ENCODE peak calls at places on chromosomes 16 and 17, in eight cellular contexts. O is mesenchymal stem cell, S is HCT116, Q is A673, V is neuronal stem cell, W is thoracic aorta, H is IMR-90, D is GM23248. N is an unnamed sample.

GRCh38 chr17:82416771-82417170 is 1.4 kb upstream of the HEXD start:
- DNase-seq in O (peak), S (no peak), Q (no peak), V (no peak), W (no peak), H (no peak), D (peak), N (no peak)

GRCh38 chr16:57260294-57260929 is 15.4 kb downstream of the ARL2BP start:
- DNase-seq in O (peak), S (no peak), Q (peak), V (peak), W (no peak), H (peak), D (peak), N (no peak)

GRCh38 chr16:6267682-6268081 is 1065.0 kb upstream of the RBFOX1 start:
- DNase-seq in O (no peak), S (no peak), Q (no peak), V (no peak), W (no peak), H (no peak), D (no peak), N (no peak)

GRCh38 chr16:88746511-88746910 is 38.5 kb downstream of the PIEZO1 start:
- DNase-seq in O (no peak), S (no peak), Q (peak), V (no peak), W (no peak), H (no peak), D (no peak), N (no peak)

GRCh38 chr17:32807577-32807976 is 69.3 kb downstream of the MYO1D start:
- DNase-seq in O (no peak), S (no peak), Q (no peak), V (no peak), W (no peak), H (no peak), D (no peak), N (no peak)

GRCh38 chr16:30948956-30949654 is at the start of gene ORAI3:
- DNase-seq in O (peak), S (no peak), Q (peak), V (peak), W (no peak), H (peak), D (peak), N (peak)

GRCh38 chr16:77234611-77235010 is 35.4 kb downstream of the SYCE1L start:
- DNase-seq in O (no peak), S (no peak), Q (peak), V (no peak), W (no peak), H (no peak), D (no peak), N (no peak)

GRCh38 chr16:30903596-30903995 is 7.2 kb downstream of the CTF1 start:
- DNase-seq in O (no peak), S (no peak), Q (peak), V (no peak), W (no peak), H (no peak), D (peak), N (no peak)

GRCh38 chr17:21351366-21352065 is 24.6 kb upstream of the KCNJ12 start:
- DNase-seq in O (no peak), S (no peak), Q (no peak), V (no peak), W (no peak), H (no peak), D (no peak), N (no peak)

GRCh38 chr17:55281592-55282378 is 17.0 kb downstream of the HLF start:
- DNase-seq in O (no peak), S (no peak), Q (no peak), V (no peak), W (no peak), H (no peak), D (peak), N (no peak)

GRCh38 chr17:16486373-16487250 is 5.4 kb downstream of the LRRC75A start:
- DNase-seq in O (peak), S (no peak), Q (peak), V (no peak), W (peak), H (peak), D (peak), N (peak)

GRCh38 chr16:24075929-24076716 is 180.0 kb upstream of the CACNG3 start:
- DNase-seq in O (no peak), S (peak), Q (peak), V (no peak), W (no peak), H (no peak), D (peak), N (no peak)

GRCh38 chr16:88030498-88030897 is 79.3 kb downstream of the BANP start:
- DNase-seq in O (no peak), S (no peak), Q (no peak), V (no peak), W (no peak), H (no peak), D (no peak), N (no peak)

GRCh38 chr16:48282636-48283263 is 35.4 kb upstream of the ABCC11 start:
- DNase-seq in O (no peak), S (no peak), Q (no peak), V (no peak), W (no peak), H (no peak), D (no peak), N (no peak)

GRCh38 chr16:71645450-71645849 is 19.5 kb downstream of the MARVELD3 start:
- DNase-seq in O (peak), S (no peak), Q (peak), V (no peak), W (no peak), H (peak), D (peak), N (peak)

GRCh38 chr17:5861246-5861645 is 208.9 kb upstream of the WSCD1 start:
- DNase-seq in O (no peak), S (no peak), Q (no peak), V (no peak), W (no peak), H (no peak), D (no peak), N (no peak)

GRCh38 chr17:11028349-11028748 is 190.5 kb upstream of the PIRT start:
- DNase-seq in O (no peak), S (no peak), Q (no peak), V (no peak), W (no peak), H (no peak), D (no peak), N (no peak)

GRCh38 chr17:69637399-69638165 is 223.1 kb downstream of the MAP2K6 start:
- DNase-seq in O (peak), S (no peak), Q (no peak), V (no peak), W (no peak), H (peak), D (peak), N (no peak)

GRCh38 chr16:30084816-30085159 is 6.9 kb downstream of the TBX6 start:
- DNase-seq in O (no peak), S (no peak), Q (no peak), V (no peak), W (no peak), H (no peak), D (no peak), N (no peak)

GRCh38 chr16:23836404-23837291 is 865 bp downstream of the PRKCB start:
- DNase-seq in O (no peak), S (no peak), Q (peak), V (no peak), W (no peak), H (no peak), D (no peak), N (peak)

GRCh38 chr16:57999971-58000705 is at the start of gene ZNF319:
- DNase-seq in O (no peak), S (no peak), Q (no peak), V (no peak), W (no peak), H (no peak), D (peak), N (peak)

GRCh38 chr16:58732545-58733247 is 1.4 kb downstream of the GOT2 start:
- DNase-seq in O (peak), S (no peak), Q (no peak), V (no peak), W (no peak), H (peak), D (peak), N (peak)

GRCh38 chr17:14760212-14760611 is 459.3 kb downstream of the HS3ST3B1 start:
- DNase-seq in O (no peak), S (no peak), Q (no peak), V (no peak), W (no peak), H (no peak), D (no peak), N (no peak)

GRCh38 chr16:80433617-80434016 is 107.2 kb upstream of the DYNLRB2 start:
- DNase-seq in O (no peak), S (no peak), Q (no peak), V (no peak), W (no peak), H (no peak), D (peak), N (no peak)

GRCh38 chr17:57478433-57478832 is 222.1 kb downstream of the MSI2 start:
- DNase-seq in O (peak), S (no peak), Q (no peak), V (no peak), W (no peak), H (no peak), D (no peak), N (no peak)

GRCh38 chr17:73639926-73640325 is 4.3 kb downstream of the SDK2 start:
- DNase-seq in O (no peak), S (no peak), Q (no peak), V (no peak), W (no peak), H (no peak), D (no peak), N (no peak)

GRCh38 chr17:8192070-8192815 is 2.3 kb upstream of the BORCS6 start:
- DNase-seq in O (peak), S (no peak), Q (peak), V (peak), W (peak), H (peak), D (peak), N (peak)

GRCh38 chr16:67562918-67563707 is 787 bp downstream of the CTCF start:
- DNase-seq in O (peak), S (peak), Q (peak), V (peak), W (no peak), H (peak), D (peak), N (peak)

GRCh38 chr16:82043680-82044584 is 8.9 kb downstream of the HSD17B2 start:
- DNase-seq in O (peak), S (no peak), Q (peak), V (no peak), W (no peak), H (peak), D (peak), N (no peak)

GRCh38 chr16:83040174-83040573 is 413.4 kb downstream of the CDH13 start:
- DNase-seq in O (peak), S (no peak), Q (no peak), V (no peak), W (no peak), H (peak), D (peak), N (no peak)

GRCh38 chr16:58421529-58421928 is 29.3 kb downstream of the GINS3 start:
- DNase-seq in O (no peak), S (no peak), Q (no peak), V (no peak), W (no peak), H (peak), D (peak), N (no peak)

GRCh38 chr17:20063665-20064648 is 54.8 kb downstream of the SPECC1 start:
- DNase-seq in O (peak), S (peak), Q (peak), V (no peak), W (peak), H (peak), D (peak), N (no peak)

GRCh38 chr17:62704381-62704971 is 77.0 kb downstream of the MRC2 start:
- DNase-seq in O (peak), S (no peak), Q (peak), V (no peak), W (no peak), H (peak), D (peak), N (no peak)

GRCh38 chr16:54706406-54706805 is 224.3 kb upstream of the IRX5 start:
- DNase-seq in O (no peak), S (no peak), Q (no peak), V (no peak), W (no peak), H (no peak), D (no peak), N (no peak)

GRCh38 chr16:12455287-12455798 is 348.3 kb downstream of the CPPED1 start:
- DNase-seq in O (peak), S (peak), Q (peak), V (peak), W (no peak), H (peak), D (peak), N (peak)

GRCh38 chr16:3158014-3158497 is 23.2 kb downstream of the ZNF213 start:
- DNase-seq in O (peak), S (no peak), Q (no peak), V (peak), W (no peak), H (no peak), D (peak), N (peak)

GRCh38 chr16:721765-722481 is 977 bp downstream of the ANTKMT start:
- DNase-seq in O (no peak), S (no peak), Q (no peak), V (no peak), W (no peak), H (no peak), D (no peak), N (no peak)

GRCh38 chr17:46758614-46759013 is 59.9 kb downstream of the WNT3 start:
- DNase-seq in O (no peak), S (no peak), Q (no peak), V (no peak), W (no peak), H (peak), D (no peak), N (no peak)

GRCh38 chr17:78779848-78780247 is 2.2 kb downstream of the CYTH1 start:
- DNase-seq in O (no peak), S (no peak), Q (no peak), V (no peak), W (no peak), H (no peak), D (no peak), N (peak)
- H3K4me3 ChIP-seq in O (peak), S (no peak), Q (no peak), V (no peak), W (peak), H (no peak), D (peak), N (no peak)

GRCh38 chr17:64343071-64343774 is 47.4 kb downstream of the PECAM1 start:
- DNase-seq in O (no peak), S (no peak), Q (no peak), V (no peak), W (no peak), H (no peak), D (no peak), N (no peak)
- H3K27ac ChIP-seq in O (no peak), S (no peak), Q (peak), V (no peak), W (peak), H (no peak), D (no peak), N (no peak)

GRCh38 chr16:10879681-10880589 is 2.9 kb downstream of the CIITA start:
- DNase-seq in O (no peak), S (no peak), Q (no peak), V (no peak), W (no peak), H (no peak), D (no peak), N (no peak)
- H3K4me3 ChIP-seq in O (peak), S (no peak), Q (no peak), V (no peak), W (peak), H (no peak), D (peak), N (peak)

DNA sequence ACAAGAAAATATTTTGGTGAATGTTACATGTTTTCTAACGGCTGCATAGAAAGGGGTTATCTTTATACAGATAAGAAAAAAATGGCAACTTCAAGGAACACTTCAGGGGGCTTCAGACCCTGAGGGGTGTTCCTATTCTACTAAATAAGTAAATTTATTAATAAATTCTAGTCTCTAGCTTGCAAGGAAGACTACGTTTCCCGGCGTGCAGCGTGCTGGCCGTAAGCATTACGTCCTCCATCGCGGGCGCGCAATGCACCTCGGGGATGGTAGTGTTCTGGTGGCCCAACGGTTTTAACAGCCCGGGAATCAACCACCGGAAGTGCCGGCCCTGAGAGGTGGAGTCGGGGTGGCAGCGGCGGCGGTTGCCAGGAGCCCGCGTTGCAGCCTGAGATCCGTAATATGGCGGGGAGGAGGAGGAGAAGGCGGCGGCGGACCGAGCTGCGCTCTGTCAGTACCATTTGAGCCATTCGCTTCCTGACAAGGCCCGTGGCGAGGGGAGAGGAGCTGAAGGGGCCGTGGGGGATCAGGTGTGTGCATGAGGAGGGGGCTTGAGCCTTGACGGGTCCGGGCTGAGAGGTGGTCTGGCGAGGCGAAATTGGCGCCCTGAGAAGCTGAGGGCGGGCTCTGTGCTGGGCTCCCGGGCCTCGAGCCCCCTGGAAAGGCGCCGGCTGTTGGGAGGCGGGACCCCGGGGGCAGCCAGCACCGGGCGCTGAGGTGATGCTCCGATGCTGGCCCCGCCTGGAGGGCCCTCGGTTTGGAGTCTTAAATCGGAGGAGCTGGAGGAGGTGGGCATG is at the start of gene CCP110:
- DNase-seq in O (peak), S (peak), Q (peak), V (peak), W (peak), H (peak), D (peak), N (peak)
- H3K27ac ChIP-seq in O (peak), S (peak), Q (peak), V (peak), W (peak), H (peak), D (peak), N (peak)

DNA sequence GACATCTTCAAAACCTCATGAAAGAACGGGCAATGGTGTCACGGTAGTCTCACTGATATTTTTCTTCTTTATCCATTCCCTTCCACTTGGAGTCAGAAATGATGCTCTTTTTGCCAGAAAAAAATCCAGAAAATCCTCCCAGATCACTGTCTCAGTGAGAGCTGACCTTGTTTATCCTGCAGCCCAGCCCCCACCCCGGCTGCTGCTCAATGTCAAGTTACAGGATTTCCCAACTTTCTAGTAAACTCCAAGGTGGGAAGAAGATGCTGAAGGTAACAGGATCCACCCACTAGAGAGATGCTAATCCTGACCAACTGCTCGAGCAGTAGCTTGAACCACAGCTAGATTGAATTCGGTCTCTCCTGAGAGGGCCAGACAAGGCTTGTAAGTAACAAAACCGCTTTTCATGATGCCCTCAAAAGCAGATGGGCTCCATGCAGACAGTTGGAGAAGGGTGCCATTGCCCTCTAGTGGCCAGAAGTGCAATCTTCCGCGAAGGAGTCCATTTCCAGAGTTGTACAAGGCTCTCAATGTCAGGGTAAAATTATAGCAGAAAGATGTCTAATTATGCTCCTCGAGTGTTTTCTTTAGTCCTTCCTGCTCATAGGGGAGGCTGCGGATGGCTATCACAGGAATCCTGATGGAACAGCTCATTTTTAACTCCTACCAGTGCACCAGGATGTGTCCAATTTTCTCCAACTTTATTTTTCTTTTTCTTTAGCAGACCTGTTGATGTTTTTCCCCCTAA is 4.0 kb downstream of the CDH11 start:
- DNase-seq in O (peak), S (peak), Q (peak), V (peak), W (no peak), H (peak), D (peak), N (peak)
- H3K4me3 ChIP-seq in O (peak), S (no peak), Q (peak), V (no peak), W (peak), H (peak), D (peak), N (no peak)

GRCh38 chr16:28990375-28991040 is 5.7 kb downstream of the LAT start:
- DNase-seq in O (no peak), S (no peak), Q (no peak), V (no peak), W (no peak), H (no peak), D (peak), N (no peak)
- H3K27ac ChIP-seq in O (no peak), S (no peak), Q (no peak), V (no peak), W (no peak), H (no peak), D (no peak), N (no peak)

GRCh38 chr16:25627641-25628040 is 64.1 kb upstream of the HS3ST4 start:
- DNase-seq in O (no peak), S (no peak), Q (no peak), V (no peak), W (no peak), H (no peak), D (no peak), N (no peak)
- H3K4me3 ChIP-seq in O (no peak), S (no peak), Q (no peak), V (no peak), W (no peak), H (no peak), D (no peak), N (no peak)

N was measured in small intestine.